ENCODE peak calls at places on chromosomes 5 and 9, in four cellular contexts. R, D, L and N are unnamed samples.

GRCh38 chr5:130526708-130527107 is 622.4 kb downstream of the CHSY3 start:
- DNase-seq in L (no peak), R (no peak), D (no peak), N (no peak)

GRCh38 chr9:676780-677458 is 164.6 kb upstream of the DMRT1 start:
- DNase-seq in R (peak; percentile 16), D (no peak), L (peak; percentile 28), N (no peak)

GRCh38 chr5:82265052-82265451 is 13.1 kb downstream of the RPS23 start:
- DNase-seq in L (no peak), R (no peak), D (no peak), N (no peak)

GRCh38 chr9:121759996-121760395 is 108.6 kb downstream of the DAB2IP start:
- DNase-seq in D (no peak), L (no peak), R (no peak), N (no peak)

GRCh38 chr5:170248172-170248571 is 15.4 kb downstream of the C5orf58 start:
- DNase-seq in R (no peak), D (no peak), L (no peak), N (no peak)

GRCh38 chr9:84710701-84711397 is 41.3 kb downstream of the NTRK2 start:
- DNase-seq in D (no peak), R (no peak), L (no peak), N (no peak)

GRCh38 chr5:107218457-107219193 is 452.1 kb downstream of the EFNA5 start:
- DNase-seq in R (no peak), L (no peak), D (peak; percentile 23), N (no peak)

GRCh38 chr5:95124731-95125130 is 160.2 kb downstream of the MCTP1 start:
- DNase-seq in D (no peak), R (no peak), L (no peak), N (no peak)

GRCh38 chr9:89400398-89401116 is 82.3 kb downstream of the SECISBP2 start:
- DNase-seq in R (no peak), L (no peak), D (peak; percentile 90), N (no peak)

GRCh38 chr5:140355551-140355950 is 4.4 kb upstream of the SLC4A9 start:
- DNase-seq in D (peak; percentile 70), L (no peak), R (no peak), N (no peak)

GRCh38 chr5:37554938-37555337 is 175.8 kb downstream of the WDR70 start:
- DNase-seq in L (no peak), R (no peak), D (peak; percentile 47), N (no peak)

GRCh38 chr5:78592735-78593386 is 55.7 kb downstream of the LHFPL2 start:
- DNase-seq in L (no peak), D (no peak), R (no peak), N (no peak)

GRCh38 chr9:92663126-92663525 is 6.8 kb downstream of the IPPK start:
- DNase-seq in R (no peak), L (no peak), D (no peak), N (no peak)

GRCh38 chr5:176529824-176530195 is 7.4 kb downstream of the RNF44 start:
- DNase-seq in D (no peak), R (no peak), L (no peak), N (no peak)

GRCh38 chr9:4117835-4118610 is 181.8 kb downstream of the GLIS3 start:
- DNase-seq in L (no peak), D (peak; percentile 53), R (no peak), N (no peak)

GRCh38 chr9:113842086-113842485 is 34.0 kb upstream of the ZNF618 start:
- DNase-seq in R (no peak), L (no peak), D (no peak), N (no peak)

GRCh38 chr5:133882107-133882695 is 86.2 kb downstream of the C5orf15 start:
- DNase-seq in D (no peak), R (no peak), L (no peak), N (no peak)

GRCh38 chr9:9299134-9299533 is 1313.7 kb downstream of the PTPRD start:
- DNase-seq in D (no peak), R (no peak), L (no peak), N (no peak)

GRCh38 chr9:86368871-86369521 is 14.8 kb upstream of the TUT7 start:
- DNase-seq in D (peak; percentile 60), R (no peak), L (no peak), N (peak; percentile 30)

GRCh38 chr5:137622850-137623249 is 113.0 kb downstream of the KLHL3 start:
- DNase-seq in D (peak; percentile 9), L (no peak), R (no peak), N (no peak)